ENCODE peak calls at places on chromosomes 3 and 15, in six cellular contexts. One of them, this sample, is unnamed. For H3K27me3, the result is how much of the 10 kb centered on the place peaks cover.

GRCh38 chr3:57959407-57960173 is 48.6 kb upstream of the FLNB start:
- DNase-seq in stomach: no peak
- DNase-seq in HepG2: no peak
- DNase-seq in tibial nerve: peak
- DNase-seq in suprapubic skin: no peak
- DNase-seq in ovary: peak
- DNase-seq in this sample: no peak

GRCh38 chr3:177905173-177905894 is 630.9 kb upstream of the KCNMB2 start:
- DNase-seq in stomach: no peak
- DNase-seq in ovary: no peak
- DNase-seq in HepG2: no peak
- DNase-seq in suprapubic skin: no peak
- DNase-seq in tibial nerve: no peak
- DNase-seq in this sample: no peak

GRCh38 chr3:194686816-194687637 is 1.3 kb downstream of the FAM43A start:
- DNase-seq in suprapubic skin: no peak
- DNase-seq in tibial nerve: peak
- DNase-seq in ovary: peak
- DNase-seq in HepG2: no peak
- DNase-seq in stomach: peak
- DNase-seq in this sample: peak

GRCh38 chr15:82571722-82572222 is 31.5 kb upstream of the RPS17 start:
- DNase-seq in ovary: peak
- DNase-seq in suprapubic skin: peak
- DNase-seq in HepG2: no peak
- DNase-seq in tibial nerve: peak
- DNase-seq in stomach: peak
- DNase-seq in this sample: peak

GRCh38 chr15:97084650-97085049 is 754.1 kb downstream of the NR2F2 start:
- DNase-seq in stomach: no peak
- DNase-seq in tibial nerve: no peak
- DNase-seq in suprapubic skin: no peak
- DNase-seq in ovary: no peak
- DNase-seq in HepG2: no peak
- DNase-seq in this sample: no peak

GRCh38 chr15:43776718-43777292 is at the start of gene ELL3:
- DNase-seq in HepG2: peak
- DNase-seq in tibial nerve: peak
- DNase-seq in suprapubic skin: peak
- DNase-seq in ovary: peak
- DNase-seq in stomach: peak
- DNase-seq in this sample: peak

GRCh38 chr15:30953731-30954378 is 37.6 kb downstream of the MTMR10 start:
- DNase-seq in tibial nerve: no peak
- DNase-seq in suprapubic skin: no peak
- DNase-seq in ovary: peak
- DNase-seq in stomach: no peak
- DNase-seq in HepG2: no peak
- DNase-seq in this sample: no peak

GRCh38 chr3:50352762-50353161 is 2.1 kb downstream of the CYB561D2 start:
- DNase-seq in ovary: no peak
- DNase-seq in suprapubic skin: no peak
- DNase-seq in tibial nerve: no peak
- DNase-seq in stomach: no peak
- DNase-seq in HepG2: no peak
- DNase-seq in this sample: no peak

GRCh38 chr15:66822576-66822975 is 120.5 kb downstream of the SMAD6 start:
- DNase-seq in tibial nerve: no peak
- DNase-seq in ovary: no peak
- DNase-seq in HepG2: no peak
- DNase-seq in suprapubic skin: peak
- DNase-seq in stomach: no peak
- DNase-seq in this sample: peak

GRCh38 chr3:122716667-122717066 is 36.0 kb downstream of the PARP14 start:
- DNase-seq in tibial nerve: no peak
- DNase-seq in suprapubic skin: no peak
- DNase-seq in HepG2: no peak
- DNase-seq in ovary: no peak
- DNase-seq in stomach: no peak
- DNase-seq in this sample: no peak

GRCh38 chr15:41870689-41871081 is 23.2 kb downstream of the SPTBN5 start:
- DNase-seq in HepG2: no peak
- DNase-seq in tibial nerve: no peak
- DNase-seq in stomach: no peak
- DNase-seq in ovary: peak
- DNase-seq in suprapubic skin: no peak
- DNase-seq in this sample: no peak

GRCh38 chr3:16444344-16444743 is 69.2 kb downstream of the RFTN1 start:
- DNase-seq in tibial nerve: no peak
- DNase-seq in HepG2: no peak
- DNase-seq in ovary: no peak
- DNase-seq in suprapubic skin: no peak
- DNase-seq in stomach: no peak
- DNase-seq in this sample: no peak

GRCh38 chr15:67290319-67290718 is 35.7 kb downstream of the IQCH start:
- DNase-seq in ovary: no peak
- DNase-seq in stomach: no peak
- DNase-seq in suprapubic skin: no peak
- DNase-seq in tibial nerve: no peak
- DNase-seq in HepG2: no peak
- DNase-seq in this sample: no peak

GRCh38 chr15:82849556-82850241 is 40.3 kb downstream of the WHAMM start:
- DNase-seq in stomach: peak
- DNase-seq in tibial nerve: peak
- DNase-seq in suprapubic skin: no peak
- DNase-seq in ovary: peak
- DNase-seq in HepG2: peak
- DNase-seq in this sample: peak

GRCh38 chr3:188439080-188439479 is 285.1 kb downstream of the LPP start:
- DNase-seq in tibial nerve: no peak
- DNase-seq in ovary: no peak
- DNase-seq in stomach: no peak
- DNase-seq in HepG2: no peak
- DNase-seq in suprapubic skin: no peak
- DNase-seq in this sample: no peak

GRCh38 chr15:66657062-66658020 is 44.7 kb upstream of the SMAD6 start:
- DNase-seq in ovary: no peak
- DNase-seq in suprapubic skin: no peak
- DNase-seq in tibial nerve: no peak
- DNase-seq in HepG2: no peak
- DNase-seq in stomach: no peak
- DNase-seq in this sample: no peak

GRCh38 chr3:15646924-15647511 is 45.5 kb downstream of the BTD start:
- DNase-seq in tibial nerve: peak
- DNase-seq in ovary: peak
- DNase-seq in suprapubic skin: peak
- DNase-seq in HepG2: no peak
- DNase-seq in stomach: no peak
- DNase-seq in this sample: peak

GRCh38 chr3:11010406-11011165 is 18.0 kb downstream of the SLC6A1 start:
- DNase-seq in HepG2: no peak
- DNase-seq in stomach: no peak
- DNase-seq in ovary: no peak
- DNase-seq in tibial nerve: no peak
- DNase-seq in suprapubic skin: no peak
- DNase-seq in this sample: no peak

GRCh38 chr3:20068512-20069177 is 28.4 kb downstream of the KAT2B start:
- DNase-seq in HepG2: no peak
- DNase-seq in ovary: no peak
- DNase-seq in suprapubic skin: no peak
- DNase-seq in stomach: no peak
- DNase-seq in tibial nerve: no peak
- DNase-seq in this sample: no peak

GRCh38 chr3:146953523-146954125 is 348.5 kb upstream of the PLSCR5 start:
- DNase-seq in tibial nerve: no peak
- DNase-seq in HepG2: no peak
- DNase-seq in suprapubic skin: no peak
- DNase-seq in ovary: no peak
- DNase-seq in stomach: no peak
- DNase-seq in this sample: no peak

GRCh38 chr3:59300727-59301134 is 250.9 kb upstream of the CFAP20DC start:
- DNase-seq in stomach: no peak
- DNase-seq in ovary: no peak
- DNase-seq in suprapubic skin: no peak
- DNase-seq in tibial nerve: no peak
- DNase-seq in HepG2: no peak
- DNase-seq in this sample: no peak

GRCh38 chr3:28915711-28916481 is 365.0 kb upstream of the RBMS3 start:
- DNase-seq in ovary: no peak
- DNase-seq in suprapubic skin: no peak
- DNase-seq in HepG2: no peak
- DNase-seq in stomach: peak
- DNase-seq in tibial nerve: peak
- DNase-seq in this sample: peak

GRCh38 chr15:65110676-65111292 is 4.2 kb downstream of the UBAP1L start:
- DNase-seq in HepG2: no peak
- DNase-seq in tibial nerve: no peak
- DNase-seq in stomach: no peak
- DNase-seq in suprapubic skin: no peak
- DNase-seq in ovary: no peak
- DNase-seq in this sample: no peak

GRCh38 chr15:61335998-61336648 is 107.0 kb upstream of the RORA start:
- DNase-seq in stomach: no peak
- DNase-seq in ovary: no peak
- DNase-seq in tibial nerve: no peak
- DNase-seq in HepG2: no peak
- DNase-seq in suprapubic skin: no peak
- DNase-seq in this sample: no peak

GRCh38 chr3:136612512-136612911 is 139.7 kb downstream of the STAG1 start:
- DNase-seq in suprapubic skin: no peak
- DNase-seq in stomach: no peak
- DNase-seq in tibial nerve: no peak
- DNase-seq in ovary: no peak
- DNase-seq in HepG2: no peak
- DNase-seq in this sample: no peak

GRCh38 chr3:160226740-160227048 is 1.5 kb downstream of the C3orf80 start:
- DNase-seq in tibial nerve: no peak
- DNase-seq in stomach: no peak
- DNase-seq in ovary: no peak
- DNase-seq in HepG2: no peak
- DNase-seq in suprapubic skin: no peak
- DNase-seq in this sample: no peak

GRCh38 chr3:38343797-38344594 is 2.6 kb upstream of the XYLB start:
- DNase-seq in stomach: no peak
- DNase-seq in suprapubic skin: no peak
- DNase-seq in HepG2: no peak
- DNase-seq in ovary: no peak
- DNase-seq in tibial nerve: no peak
- DNase-seq in this sample: no peak

GRCh38 chr3:137766069-137766960 is 2.2 kb downstream of the SOX14 start:
- DNase-seq in HepG2: no peak
- DNase-seq in tibial nerve: no peak
- DNase-seq in suprapubic skin: no peak
- DNase-seq in stomach: no peak
- DNase-seq in ovary: no peak
- DNase-seq in this sample: no peak
- H3K27me3 ChIP-seq in HepG2: under half
- H3K27me3 ChIP-seq in tibial nerve: half or more
- H3K27me3 ChIP-seq in suprapubic skin: half or more
- H3K27me3 ChIP-seq in stomach: half or more
- H3K27me3 ChIP-seq in ovary: under half
- H3K27me3 ChIP-seq in this sample: half or more

GRCh38 chr3:115685097-115685496 is 61.8 kb downstream of the GAP43 start:
- DNase-seq in suprapubic skin: no peak
- DNase-seq in stomach: no peak
- DNase-seq in tibial nerve: no peak
- DNase-seq in HepG2: no peak
- DNase-seq in ovary: no peak
- DNase-seq in this sample: no peak

GRCh38 chr3:115688408-115688807 is 65.1 kb downstream of the GAP43 start:
- DNase-seq in suprapubic skin: no peak
- DNase-seq in HepG2: no peak
- DNase-seq in stomach: no peak
- DNase-seq in ovary: no peak
- DNase-seq in tibial nerve: no peak
- DNase-seq in this sample: no peak

GRCh38 chr3:115680802-115681345 is 57.6 kb downstream of the GAP43 start:
- DNase-seq in stomach: no peak
- DNase-seq in tibial nerve: no peak
- DNase-seq in ovary: no peak
- DNase-seq in HepG2: no peak
- DNase-seq in suprapubic skin: no peak
- DNase-seq in this sample: no peak

GRCh38 chr3:115683773-115684172 is 60.5 kb downstream of the GAP43 start:
- DNase-seq in suprapubic skin: no peak
- DNase-seq in tibial nerve: no peak
- DNase-seq in ovary: no peak
- DNase-seq in HepG2: no peak
- DNase-seq in stomach: no peak
- DNase-seq in this sample: no peak

GRCh38 chr3:115683305-115683704 is 60.0 kb downstream of the GAP43 start:
- DNase-seq in stomach: no peak
- DNase-seq in HepG2: no peak
- DNase-seq in suprapubic skin: no peak
- DNase-seq in tibial nerve: no peak
- DNase-seq in ovary: no peak
- DNase-seq in this sample: no peak
- H3K4me3 ChIP-seq in stomach: no peak
- H3K4me3 ChIP-seq in HepG2: no peak
- H3K4me3 ChIP-seq in suprapubic skin: no peak
- H3K4me3 ChIP-seq in tibial nerve: no peak
- H3K4me3 ChIP-seq in ovary: no peak
- H3K4me3 ChIP-seq in this sample: no peak

GRCh38 chr3:25836579-25836978 is 46.7 kb downstream of the OXSM start:
- DNase-seq in HepG2: no peak
- DNase-seq in suprapubic skin: no peak
- DNase-seq in stomach: no peak
- DNase-seq in tibial nerve: no peak
- DNase-seq in ovary: no peak
- DNase-seq in this sample: no peak

GRCh38 chr3:25826510-25826909 is 36.6 kb downstream of the OXSM start:
- DNase-seq in HepG2: no peak
- DNase-seq in tibial nerve: no peak
- DNase-seq in suprapubic skin: no peak
- DNase-seq in stomach: no peak
- DNase-seq in ovary: no peak
- DNase-seq in this sample: no peak

GRCh38 chr3:25834346-25834745 is 44.5 kb downstream of the OXSM start:
- DNase-seq in suprapubic skin: no peak
- DNase-seq in tibial nerve: no peak
- DNase-seq in stomach: no peak
- DNase-seq in ovary: no peak
- DNase-seq in HepG2: no peak
- DNase-seq in this sample: no peak

GRCh38 chr3:25831578-25831977 is 41.7 kb downstream of the OXSM start:
- DNase-seq in tibial nerve: no peak
- DNase-seq in HepG2: no peak
- DNase-seq in suprapubic skin: no peak
- DNase-seq in stomach: no peak
- DNase-seq in ovary: no peak
- DNase-seq in this sample: no peak

GRCh38 chr3:25830373-25831305 is 40.7 kb downstream of the OXSM start:
- DNase-seq in tibial nerve: no peak
- DNase-seq in suprapubic skin: no peak
- DNase-seq in stomach: no peak
- DNase-seq in ovary: no peak
- DNase-seq in HepG2: no peak
- DNase-seq in this sample: no peak
- TF ChIP-seq EP300 in tibial nerve: no peak
- TF ChIP-seq EP300 in suprapubic skin: no peak
- TF ChIP-seq EP300 in stomach: no peak
- TF ChIP-seq EP300 in ovary: no peak
- TF ChIP-seq EP300 in HepG2: no peak
- TF ChIP-seq EP300 in this sample: no peak

GRCh38 chr15:93495799-93496637 is 407.0 kb upstream of the RGMA start:
- DNase-seq in suprapubic skin: no peak
- DNase-seq in HepG2: no peak
- DNase-seq in ovary: no peak
- DNase-seq in stomach: no peak
- DNase-seq in tibial nerve: no peak
- DNase-seq in this sample: no peak
- H3K27me3 ChIP-seq in suprapubic skin: under half
- H3K27me3 ChIP-seq in HepG2: under half
- H3K27me3 ChIP-seq in ovary: under half
- H3K27me3 ChIP-seq in stomach: under half
- H3K27me3 ChIP-seq in tibial nerve: under half
- H3K27me3 ChIP-seq in this sample: under half

This sample was measured in sigmoid colon.